ENCODE peak calls at places on chromosomes 6 and 20, in four cellular contexts. W is heart left ventricle, P is SK-MEL-5, A is bronchial epithelial cell. O is an unnamed sample.

GRCh38 chr6:137496909-137497721 is 2.9 kb upstream of the OLIG3 start:
- DNase-seq in W (no peak), P (no peak), A (no peak), O (no peak)

GRCh38 chr6:134730013-134730412 is 219.9 kb downstream of the ALDH8A1 start:
- DNase-seq in W (no peak), P (no peak), A (no peak), O (no peak)

GRCh38 chr6:13375360-13375878 is 47.1 kb upstream of the TBC1D7 start:
- DNase-seq in W (no peak), P (no peak), A (peak; percentile 76), O (no peak)

GRCh38 chr20:62710886-62711702 is 2.5 kb downstream of the NTSR1 start:
- DNase-seq in W (no peak), P (no peak), A (peak; percentile 7), O (no peak)

GRCh38 chr20:1324598-1325172 is 4.3 kb downstream of the SDCBP2 start:
- DNase-seq in W (no peak), P (no peak), A (no peak), O (no peak)

GRCh38 chr6:166567107-166567506 is 19.4 kb downstream of the RAMACL start:
- DNase-seq in W (no peak), P (no peak), A (peak; percentile 98), O (no peak)

GRCh38 chr20:62799873-62800272 is 3.6 kb downstream of the MRGBP start:
- DNase-seq in W (no peak), P (no peak), A (no peak), O (no peak)

GRCh38 chr6:39266782-39267355 is 37.6 kb upstream of the KCNK5 start:
- DNase-seq in W (no peak), P (no peak), A (no peak), O (no peak)

GRCh38 chr20:51378171-51378928 is 164.2 kb downstream of the NFATC2 start:
- DNase-seq in W (no peak), P (peak; percentile 69), A (no peak), O (no peak)

GRCh38 chr6:137717074-137718073 is 149.7 kb upstream of the TNFAIP3 start:
- DNase-seq in W (no peak), P (no peak), A (peak; percentile 94), O (no peak)

GRCh38 chr20:8971669-8972316 is 97.1 kb upstream of the PLCB4 start:
- DNase-seq in W (no peak), P (no peak), A (no peak), O (no peak)

GRCh38 chr6:27617700-27618689 is 145.1 kb upstream of the ZNF184 start:
- DNase-seq in W (no peak), P (peak; percentile 97), A (peak; percentile 58), O (no peak)

GRCh38 chr6:65771946-65772345 is 64.9 kb upstream of the EYS start:
- DNase-seq in W (no peak), P (no peak), A (no peak), O (no peak)

GRCh38 chr6:111353914-111354464 is 129.0 kb downstream of the REV3L start:
- DNase-seq in W (no peak), P (no peak), A (no peak), O (no peak)

GRCh38 chr6:96899019-96899418 is 1.3 kb upstream of the NDUFAF4 start:
- DNase-seq in W (no peak), P (peak; percentile 68), A (peak; percentile 64), O (peak; percentile 10)

O was measured in hippocampal formation.